ENCODE peak calls at places on chromosomes 7 and 10, in eight cellular contexts. One of them, this sample, is unnamed.
A peak's percentile ranks its signal among the peaks of the same experiment; 100 is the strongest.

GRCh38 chr7:139482662-139483466 is 609 bp downstream of the KLRG2 start:
- DNase-seq in AG09309: no peak
- DNase-seq in bronchial epithelial cell: no peak
- DNase-seq in CD8-positive, alpha-beta T cell: no peak
- DNase-seq in left ventricle myocardium inferior: no peak
- DNase-seq in fibroblast of mammary gland: no peak
- DNase-seq in GM12865: peak; percentile 8
- DNase-seq in A549: peak; percentile 37
- DNase-seq in this sample: no peak

GRCh38 chr7:6228363-6228762 is 44.1 kb downstream of the CYTH3 start:
- DNase-seq in CD8-positive, alpha-beta T cell: no peak
- DNase-seq in A549: no peak
- DNase-seq in bronchial epithelial cell: no peak
- DNase-seq in fibroblast of mammary gland: peak; percentile 54
- DNase-seq in GM12865: no peak
- DNase-seq in AG09309: no peak
- DNase-seq in left ventricle myocardium inferior: no peak
- DNase-seq in this sample: no peak

GRCh38 chr10:60246382-60246781 is 143.3 kb downstream of the ANK3 start:
- DNase-seq in CD8-positive, alpha-beta T cell: no peak
- DNase-seq in AG09309: no peak
- DNase-seq in bronchial epithelial cell: no peak
- DNase-seq in fibroblast of mammary gland: no peak
- DNase-seq in GM12865: no peak
- DNase-seq in A549: no peak
- DNase-seq in left ventricle myocardium inferior: no peak
- DNase-seq in this sample: no peak

GRCh38 chr10:646118-646524 is 43.3 kb downstream of the DIP2C start:
- DNase-seq in AG09309: no peak
- DNase-seq in fibroblast of mammary gland: no peak
- DNase-seq in A549: no peak
- DNase-seq in CD8-positive, alpha-beta T cell: no peak
- DNase-seq in GM12865: no peak
- DNase-seq in left ventricle myocardium inferior: no peak
- DNase-seq in bronchial epithelial cell: no peak
- DNase-seq in this sample: no peak

GRCh38 chr10:100827819-100828743 is 82.7 kb downstream of the PAX2 start:
- DNase-seq in GM12865: peak; percentile 27
- DNase-seq in bronchial epithelial cell: no peak
- DNase-seq in A549: peak; percentile 43
- DNase-seq in left ventricle myocardium inferior: peak; percentile 26
- DNase-seq in AG09309: no peak
- DNase-seq in CD8-positive, alpha-beta T cell: no peak
- DNase-seq in fibroblast of mammary gland: no peak
- DNase-seq in this sample: no peak

GRCh38 chr10:43420369-43421200 is 11.6 kb upstream of the HNRNPF start:
- DNase-seq in A549: peak; percentile 82
- DNase-seq in CD8-positive, alpha-beta T cell: peak; percentile 64
- DNase-seq in AG09309: no peak
- DNase-seq in left ventricle myocardium inferior: peak; percentile 90
- DNase-seq in GM12865: peak; percentile 93
- DNase-seq in bronchial epithelial cell: peak; percentile 64
- DNase-seq in fibroblast of mammary gland: peak; percentile 85
- DNase-seq in this sample: peak; percentile 74

GRCh38 chr10:31101123-31101522 is 69.5 kb upstream of the ZNF438 start:
- DNase-seq in AG09309: peak; percentile 31
- DNase-seq in GM12865: peak; percentile 77
- DNase-seq in bronchial epithelial cell: peak; percentile 94
- DNase-seq in fibroblast of mammary gland: peak; percentile 92
- DNase-seq in A549: peak; percentile 53
- DNase-seq in CD8-positive, alpha-beta T cell: no peak
- DNase-seq in left ventricle myocardium inferior: no peak
- DNase-seq in this sample: peak; percentile 80

GRCh38 chr10:26556756-26557640 is 118.9 kb downstream of the APBB1IP start:
- DNase-seq in left ventricle myocardium inferior: no peak
- DNase-seq in AG09309: peak; percentile 45
- DNase-seq in A549: peak; percentile 75
- DNase-seq in CD8-positive, alpha-beta T cell: peak; percentile 16
- DNase-seq in fibroblast of mammary gland: peak; percentile 76
- DNase-seq in GM12865: peak; percentile 71
- DNase-seq in bronchial epithelial cell: peak; percentile 42
- DNase-seq in this sample: peak; percentile 49

GRCh38 chr10:45550903-45551302 is 121.7 kb downstream of the ZFAND4 start:
- DNase-seq in fibroblast of mammary gland: no peak
- DNase-seq in A549: peak; percentile 4
- DNase-seq in AG09309: no peak
- DNase-seq in GM12865: no peak
- DNase-seq in left ventricle myocardium inferior: no peak
- DNase-seq in bronchial epithelial cell: peak; percentile 5
- DNase-seq in CD8-positive, alpha-beta T cell: no peak
- DNase-seq in this sample: no peak

GRCh38 chr10:32795598-32796183 is 162.3 kb downstream of the ITGB1 start:
- DNase-seq in CD8-positive, alpha-beta T cell: no peak
- DNase-seq in AG09309: no peak
- DNase-seq in fibroblast of mammary gland: peak; percentile 34
- DNase-seq in left ventricle myocardium inferior: no peak
- DNase-seq in bronchial epithelial cell: peak; percentile 37
- DNase-seq in A549: peak; percentile 45
- DNase-seq in GM12865: peak; percentile 43
- DNase-seq in this sample: peak; percentile 5

GRCh38 chr7:149741629-149742028 is 31.8 kb downstream of the ZNF467 start:
- DNase-seq in fibroblast of mammary gland: no peak
- DNase-seq in GM12865: no peak
- DNase-seq in A549: no peak
- DNase-seq in left ventricle myocardium inferior: no peak
- DNase-seq in AG09309: peak; percentile 5
- DNase-seq in bronchial epithelial cell: no peak
- DNase-seq in CD8-positive, alpha-beta T cell: no peak
- DNase-seq in this sample: peak; percentile 11

GRCh38 chr10:69492091-69492745 is 41.0 kb downstream of the TSPAN15 start:
- DNase-seq in GM12865: no peak
- DNase-seq in bronchial epithelial cell: no peak
- DNase-seq in CD8-positive, alpha-beta T cell: no peak
- DNase-seq in A549: no peak
- DNase-seq in AG09309: no peak
- DNase-seq in left ventricle myocardium inferior: no peak
- DNase-seq in fibroblast of mammary gland: no peak
- DNase-seq in this sample: no peak

GRCh38 chr7:19080076-19080475 is 37.4 kb downstream of the TWIST1 start:
- DNase-seq in A549: no peak
- DNase-seq in bronchial epithelial cell: peak; percentile 0
- DNase-seq in AG09309: no peak
- DNase-seq in GM12865: no peak
- DNase-seq in CD8-positive, alpha-beta T cell: no peak
- DNase-seq in fibroblast of mammary gland: no peak
- DNase-seq in left ventricle myocardium inferior: no peak
- DNase-seq in this sample: no peak

GRCh38 chr7:19079066-19079465 is 38.4 kb downstream of the TWIST1 start:
- DNase-seq in AG09309: peak; percentile 44
- DNase-seq in bronchial epithelial cell: peak; percentile 49
- DNase-seq in fibroblast of mammary gland: peak; percentile 59
- DNase-seq in A549: no peak
- DNase-seq in left ventricle myocardium inferior: no peak
- DNase-seq in CD8-positive, alpha-beta T cell: no peak
- DNase-seq in GM12865: no peak
- DNase-seq in this sample: peak; percentile 34
- TF ChIP-seq CTCF in AG09309: no peak
- TF ChIP-seq CTCF in bronchial epithelial cell: no peak
- TF ChIP-seq CTCF in fibroblast of mammary gland: no peak
- TF ChIP-seq CTCF in A549: no peak
- TF ChIP-seq CTCF in left ventricle myocardium inferior: no peak
- TF ChIP-seq CTCF in CD8-positive, alpha-beta T cell: no peak
- TF ChIP-seq CTCF in GM12865: no peak
- TF ChIP-seq CTCF in this sample: no peak

GRCh38 chr10:106360870-106361269 is 803.6 kb downstream of the SORCS1 start:
- DNase-seq in GM12865: no peak
- DNase-seq in bronchial epithelial cell: peak; percentile 95
- DNase-seq in A549: no peak
- DNase-seq in AG09309: no peak
- DNase-seq in left ventricle myocardium inferior: no peak
- DNase-seq in CD8-positive, alpha-beta T cell: no peak
- DNase-seq in fibroblast of mammary gland: peak; percentile 96
- DNase-seq in this sample: peak; percentile 75

DNA sequence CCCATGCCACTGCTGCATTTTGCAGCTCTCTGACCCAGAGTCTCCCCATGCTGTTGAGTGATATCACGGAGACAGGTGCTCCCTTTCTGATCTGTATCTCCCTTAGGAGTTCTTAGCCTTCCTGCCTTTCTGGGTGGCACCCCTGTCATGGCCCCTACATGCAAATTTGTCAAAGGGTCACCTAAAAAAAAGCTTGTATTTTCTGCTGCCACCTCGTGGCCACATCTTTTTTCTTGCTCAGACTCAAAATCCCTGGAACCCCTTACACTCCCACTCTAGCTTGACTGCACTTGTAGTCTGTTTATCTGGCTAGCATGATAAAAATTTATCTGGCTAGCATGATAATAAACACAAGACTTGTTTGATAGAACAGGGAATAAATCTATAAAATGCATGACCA is 809.1 kb downstream of the SORCS1 start:
- DNase-seq in bronchial epithelial cell: peak; percentile 6
- DNase-seq in AG09309: no peak
- DNase-seq in left ventricle myocardium inferior: no peak
- DNase-seq in CD8-positive, alpha-beta T cell: no peak
- DNase-seq in A549: no peak
- DNase-seq in fibroblast of mammary gland: peak; percentile 4
- DNase-seq in GM12865: peak; percentile 14
- DNase-seq in this sample: no peak
- TF ChIP-seq CTCF in bronchial epithelial cell: peak; percentile 36
- TF ChIP-seq CTCF in AG09309: no peak
- TF ChIP-seq CTCF in left ventricle myocardium inferior: no peak
- TF ChIP-seq CTCF in CD8-positive, alpha-beta T cell: no peak
- TF ChIP-seq CTCF in A549: no peak
- TF ChIP-seq CTCF in fibroblast of mammary gland: peak; percentile 14
- TF ChIP-seq CTCF in GM12865: no peak
- TF ChIP-seq CTCF in this sample: peak; percentile 74

GRCh38 chr7:20741801-20742200 is 44.9 kb downstream of the SP8 start:
- DNase-seq in fibroblast of mammary gland: no peak
- DNase-seq in AG09309: no peak
- DNase-seq in GM12865: no peak
- DNase-seq in bronchial epithelial cell: no peak
- DNase-seq in CD8-positive, alpha-beta T cell: no peak
- DNase-seq in left ventricle myocardium inferior: no peak
- DNase-seq in A549: no peak
- DNase-seq in this sample: no peak

GRCh38 chr7:20742913-20743312 is 43.8 kb downstream of the SP8 start:
- DNase-seq in CD8-positive, alpha-beta T cell: no peak
- DNase-seq in AG09309: no peak
- DNase-seq in fibroblast of mammary gland: no peak
- DNase-seq in bronchial epithelial cell: no peak
- DNase-seq in A549: no peak
- DNase-seq in left ventricle myocardium inferior: no peak
- DNase-seq in GM12865: no peak
- DNase-seq in this sample: no peak

GRCh38 chr7:20748853-20749252 is 37.8 kb downstream of the SP8 start:
- DNase-seq in AG09309: no peak
- DNase-seq in fibroblast of mammary gland: no peak
- DNase-seq in A549: no peak
- DNase-seq in CD8-positive, alpha-beta T cell: no peak
- DNase-seq in bronchial epithelial cell: no peak
- DNase-seq in left ventricle myocardium inferior: no peak
- DNase-seq in GM12865: no peak
- DNase-seq in this sample: no peak

GRCh38 chr7:20745716-20746115 is 41.0 kb downstream of the SP8 start:
- DNase-seq in bronchial epithelial cell: no peak
- DNase-seq in A549: no peak
- DNase-seq in left ventricle myocardium inferior: no peak
- DNase-seq in fibroblast of mammary gland: no peak
- DNase-seq in CD8-positive, alpha-beta T cell: no peak
- DNase-seq in GM12865: no peak
- DNase-seq in AG09309: no peak
- DNase-seq in this sample: no peak

DNA sequence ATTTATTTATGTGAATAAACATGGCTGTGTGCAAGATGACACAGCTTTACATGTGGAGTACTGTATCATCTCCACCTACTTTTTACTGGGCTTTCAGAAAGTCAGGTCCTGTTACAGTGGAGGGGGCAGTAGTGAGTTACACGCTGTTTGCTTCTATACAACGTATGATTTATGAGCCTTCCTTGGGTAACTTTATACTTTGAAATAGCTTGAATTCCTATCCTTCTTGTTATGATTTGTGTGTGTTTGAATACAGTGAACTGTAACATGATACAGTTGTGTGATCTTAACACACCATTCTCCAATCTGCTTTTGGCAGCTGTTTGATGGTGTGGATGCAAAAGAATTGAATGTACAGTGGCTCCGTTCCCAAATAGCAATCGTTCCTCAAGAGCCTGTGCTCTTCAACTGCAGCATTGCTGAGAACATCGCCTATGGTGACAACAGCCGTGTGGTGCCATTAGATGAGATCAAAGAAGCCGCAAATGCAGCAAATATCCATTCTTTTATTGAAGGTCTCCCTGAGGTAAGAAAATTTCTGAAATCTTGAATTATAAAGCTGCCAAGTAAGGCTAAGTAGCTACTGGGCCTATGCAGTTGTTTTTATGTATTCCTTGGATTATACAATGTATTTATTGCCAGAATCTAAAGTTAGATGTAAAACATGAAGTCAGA is 41.6 kb downstream of the SP8 start:
- DNase-seq in fibroblast of mammary gland: no peak
- DNase-seq in CD8-positive, alpha-beta T cell: no peak
- DNase-seq in GM12865: no peak
- DNase-seq in AG09309: no peak
- DNase-seq in bronchial epithelial cell: peak; percentile 33
- DNase-seq in left ventricle myocardium inferior: no peak
- DNase-seq in A549: peak; percentile 50
- DNase-seq in this sample: no peak
- TF ChIP-seq CTCF in fibroblast of mammary gland: no peak
- TF ChIP-seq CTCF in CD8-positive, alpha-beta T cell: no peak
- TF ChIP-seq CTCF in GM12865: no peak
- TF ChIP-seq CTCF in AG09309: no peak
- TF ChIP-seq CTCF in bronchial epithelial cell: peak; percentile 8
- TF ChIP-seq CTCF in left ventricle myocardium inferior: no peak
- TF ChIP-seq CTCF in A549: peak; percentile 13
- TF ChIP-seq CTCF in this sample: no peak

DNA sequence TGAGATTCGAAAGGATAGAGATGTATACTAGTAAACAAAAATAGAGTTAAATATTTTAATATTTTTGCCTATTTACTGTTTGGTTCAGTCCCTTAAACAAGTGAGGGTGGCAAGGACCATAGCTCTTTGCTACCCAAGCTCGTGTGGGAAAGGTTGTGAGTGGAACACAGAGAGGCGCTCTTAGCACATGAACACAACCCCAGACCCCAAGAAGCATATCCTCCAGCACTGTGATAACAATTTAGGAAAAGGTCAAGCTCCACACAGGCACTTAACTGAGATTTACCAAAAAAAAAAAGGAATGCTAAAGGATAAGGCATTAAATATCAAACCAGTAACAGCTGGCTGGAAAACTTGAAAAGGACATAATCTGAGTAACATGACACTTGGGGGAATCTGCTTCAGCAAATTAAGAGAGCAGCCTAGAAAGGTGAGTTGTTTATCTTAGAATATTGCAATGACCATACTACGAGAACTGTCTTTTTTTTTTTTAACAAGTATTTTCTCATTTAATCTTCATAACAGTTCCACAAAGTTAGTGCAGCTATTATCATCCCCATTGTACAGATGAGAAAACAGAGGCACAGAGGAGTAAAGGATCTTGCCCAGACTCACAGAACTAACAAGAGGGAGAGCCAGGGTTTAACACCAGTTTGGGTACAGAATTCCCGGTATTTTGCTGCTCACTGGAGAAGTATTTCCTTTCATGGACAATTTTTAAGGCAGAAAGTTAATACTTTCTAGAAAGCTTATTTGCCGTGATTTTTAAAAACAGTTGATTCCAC is 303.5 kb upstream of the AOAH start:
- DNase-seq in A549: no peak
- DNase-seq in fibroblast of mammary gland: no peak
- DNase-seq in CD8-positive, alpha-beta T cell: no peak
- DNase-seq in left ventricle myocardium inferior: no peak
- DNase-seq in GM12865: no peak
- DNase-seq in bronchial epithelial cell: no peak
- DNase-seq in AG09309: no peak
- DNase-seq in this sample: no peak
- TF ChIP-seq CTCF in A549: no peak
- TF ChIP-seq CTCF in fibroblast of mammary gland: no peak
- TF ChIP-seq CTCF in CD8-positive, alpha-beta T cell: no peak
- TF ChIP-seq CTCF in left ventricle myocardium inferior: no peak
- TF ChIP-seq CTCF in GM12865: no peak
- TF ChIP-seq CTCF in bronchial epithelial cell: no peak
- TF ChIP-seq CTCF in AG09309: no peak
- TF ChIP-seq CTCF in this sample: no peak